ENCODE peak calls at places on chromosomes 6 and 20, in seven cellular contexts. Y is T47D; J is NCI-H1417; V is substantia nigra; K is activated CD4-positive, alpha-beta T cell treated with anti-CD3 and anti-CD28 coated beads, Interleukin-2, amount 50 U/mL, for 1 hour; Q is stimulated activated CD4-positive, alpha-beta T cell treated with anti-CD3 and anti-CD28 coated beads, Interleukin-15, amount 100 ng/mL, for 24 hours; I is CD4-positive, alpha-beta T cell. T is an unnamed sample.
A peak's percentile ranks its signal among the peaks of the same experiment; 100 is the strongest.

GRCh38 chr20:22402550-22402949 is 181.8 kb downstream of the FOXA2 start:
- DNase-seq in V (no peak), Q (no peak), I (no peak), K (no peak), J (peak; percentile 65), Y (no peak), T (no peak)

GRCh38 chr20:33568378-33569289 is 78.7 kb downstream of the CBFA2T2 start:
- DNase-seq in Q (no peak), K (no peak), V (peak; percentile 74), Y (no peak), I (no peak), J (peak; percentile 94), T (no peak)

GRCh38 chr6:13794184-13794583 is 20.2 kb downstream of the MCUR1 start:
- DNase-seq in K (no peak), V (no peak), Y (no peak), J (no peak), Q (peak; percentile 7), I (no peak), T (peak; percentile 87)

GRCh38 chr20:44411020-44411756 is 55.7 kb downstream of the HNF4A start:
- DNase-seq in V (no peak), K (no peak), J (no peak), I (no peak), Y (no peak), Q (no peak), T (no peak)

GRCh38 chr6:39280247-39280731 is 33.9 kb downstream of the KCNK17 start:
- DNase-seq in Q (no peak), J (no peak), I (no peak), K (no peak), V (no peak), Y (peak; percentile 57), T (no peak)

GRCh38 chr6:5764401-5764955 is 242.2 kb downstream of the NRN1 start:
- DNase-seq in I (no peak), Y (no peak), V (peak; percentile 26), K (no peak), J (no peak), Q (no peak), T (peak; percentile 56)

GRCh38 chr6:127539292-127539691 is 20.2 kb upstream of the MTCL3 start:
- DNase-seq in Q (no peak), Y (peak; percentile 29), V (no peak), J (peak; percentile 2), I (no peak), K (no peak), T (no peak)

GRCh38 chr6:14058735-14059134 is 58.8 kb upstream of the CD83 start:
- DNase-seq in I (no peak), J (no peak), Q (no peak), Y (no peak), K (no peak), V (no peak), T (no peak)

GRCh38 chr6:158653577-158654354 is 3.9 kb downstream of the SYTL3 start:
- DNase-seq in Q (peak; percentile 90), I (peak; percentile 79), V (no peak), Y (no peak), K (peak; percentile 84), J (no peak), T (no peak)

GRCh38 chr6:153312633-153313032 is 181.6 kb upstream of the RGS17 start:
- DNase-seq in K (no peak), Q (peak; percentile 49), V (peak; percentile 3), Y (peak; percentile 58), I (no peak), J (peak; percentile 66), T (peak; percentile 36)

GRCh38 chr6:167200806-167201205 is 43.0 kb upstream of the GPR31 start:
- DNase-seq in K (no peak), J (no peak), Q (no peak), V (no peak), I (no peak), Y (no peak), T (no peak)